ENCODE peak calls at places on chromosomes 6 and 20, in five cellular contexts. B is right cardiac atrium, D is A549, A is neural progenitor cell, K is right atrium auricular region. X is an unnamed sample. For H3K4me1, the result is how much of the 10 kb centered on the place peaks cover.

GRCh38 chr6:63140682-63141318 is 70.5 kb upstream of the FKBP1C start:
- DNase-seq in K (no peak), B (no peak), D (no peak), A (no peak), X (no peak)

GRCh38 chr20:50267041-50267865 is 76.6 kb downstream of the CEBPB start:
- DNase-seq in B (peak), A (peak), K (peak), D (peak), X (no peak)

GRCh38 chr20:53865905-53866786 is 204.2 kb downstream of the BCAS1 start:
- DNase-seq in B (peak), K (no peak), D (peak), A (peak), X (no peak)

GRCh38 chr6:116370717-116371383 is at the start of gene DSE:
- DNase-seq in A (peak), K (peak), D (peak), B (peak), X (peak)

GRCh38 chr20:3047486-3048419 is 1.9 kb downstream of the MRPS26 start:
- DNase-seq in D (no peak), B (peak), A (no peak), K (no peak), X (no peak)

GRCh38 chr6:152575621-152576150 is 61.5 kb downstream of the SYNE1 start:
- DNase-seq in B (no peak), K (no peak), D (no peak), A (no peak), X (no peak)

GRCh38 chr6:160069050-160069454 is 52.6 kb upstream of the SLC22A1 start:
- DNase-seq in A (no peak), B (no peak), K (no peak), D (no peak), X (no peak)

GRCh38 chr6:52590634-52590985 is 13.8 kb upstream of the TRAM2 start:
- DNase-seq in A (no peak), K (no peak), B (no peak), D (no peak), X (no peak)

GRCh38 chr6:139531148-139531547 is 156.7 kb upstream of the CITED2 start:
- DNase-seq in B (no peak), K (no peak), D (no peak), A (no peak), X (peak)

GRCh38 chr6:34592208-34592952 is 36.3 kb upstream of the SPDEF start:
- DNase-seq in K (no peak), B (no peak), D (no peak), A (no peak), X (no peak)

GRCh38 chr6:53347921-53348435 is 772 bp downstream of the ELOVL5 start:
- DNase-seq in B (peak), A (peak), K (peak), D (no peak), X (peak)

GRCh38 chr6:44897286-44897685 is 430.8 kb upstream of the RUNX2 start:
- DNase-seq in K (no peak), A (no peak), B (no peak), D (no peak), X (no peak)

GRCh38 chr20:60581606-60582005 is 623.4 kb downstream of the CDH26 start:
- DNase-seq in K (no peak), A (no peak), D (no peak), B (no peak), X (no peak)

GRCh38 chr6:44002591-44003344 is 124.5 kb downstream of the MRPL14 start:
- DNase-seq in A (peak), D (peak), K (no peak), B (peak), X (peak)

GRCh38 chr6:56406276-56407269 is 159.2 kb upstream of the COL21A1 start:
- DNase-seq in B (no peak), D (no peak), K (no peak), A (no peak), X (no peak)

GRCh38 chr20:21100590-21101452 is 5.3 kb downstream of the LINC00237 start:
- DNase-seq in K (no peak), D (no peak), A (peak), B (peak), X (no peak)

GRCh38 chr6:28107506-28107905 is 16.9 kb upstream of the ZSCAN16 start:
- DNase-seq in D (no peak), K (no peak), A (peak), B (no peak), X (no peak)

GRCh38 chr6:165726915-165727314 is 63.9 kb upstream of the PDE10A start:
- DNase-seq in D (no peak), A (peak), B (no peak), K (no peak), X (no peak)

GRCh38 chr20:55216525-55217242 is 741.3 kb downstream of the DOK5 start:
- DNase-seq in B (no peak), K (no peak), D (no peak), A (no peak), X (no peak)

GRCh38 chr20:12153616-12154015 is 235.9 kb downstream of the BTBD3 start:
- DNase-seq in D (no peak), K (no peak), B (no peak), A (no peak), X (no peak)

DNA sequence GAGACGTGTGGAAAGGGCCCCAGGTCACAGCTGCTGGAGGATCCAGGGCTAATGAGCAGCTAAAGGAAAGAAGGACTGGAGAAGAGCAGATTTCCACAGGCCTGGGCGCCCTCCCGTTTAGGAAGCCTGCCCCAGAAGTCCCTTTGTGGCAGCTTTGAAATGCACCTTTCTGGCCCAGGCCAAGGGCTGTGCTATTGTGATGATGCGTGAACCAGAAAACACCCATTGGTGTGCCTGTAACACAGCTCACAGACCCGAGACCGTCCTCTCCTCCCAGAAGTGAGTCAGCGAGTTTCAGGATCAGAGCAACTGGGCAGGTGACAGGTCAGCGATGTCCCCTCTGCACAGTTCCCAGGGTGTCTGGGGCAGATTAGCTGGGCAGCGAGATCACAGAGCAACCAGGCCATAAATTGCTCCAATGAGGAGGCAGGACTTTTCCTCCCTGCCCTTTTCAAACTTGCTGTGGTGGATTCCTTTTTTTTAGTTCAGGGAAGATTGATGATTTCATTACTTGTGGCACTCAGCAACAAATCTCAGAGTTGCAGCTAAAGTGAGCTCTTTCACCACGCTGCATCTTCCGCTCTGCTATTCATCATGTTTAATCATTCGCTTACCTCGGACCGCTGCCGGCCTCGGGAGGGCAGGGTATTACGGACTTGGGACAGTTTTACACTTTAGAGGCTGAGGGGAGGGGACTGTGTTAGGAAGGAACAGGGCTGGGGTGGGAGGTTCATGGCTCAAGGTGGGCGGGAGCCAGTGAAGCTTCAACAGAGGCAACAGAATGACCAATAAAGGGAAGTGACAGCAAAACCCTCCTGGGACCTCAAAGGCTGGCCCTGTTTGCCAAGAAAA is 72.1 kb upstream of the SULF2 start:
- DNase-seq in A (no peak), B (peak), D (no peak), K (peak), X (no peak)
- H3K4me1 ChIP-seq in A (under half), B (under half), D (under half), K (under half), X (under half)

GRCh38 chr6:33577106-33577535 is 3.0 kb downstream of the BAK1 start:
- DNase-seq in D (no peak), K (peak), B (peak), A (no peak), X (no peak)

GRCh38 chr6:33578164-33578563 is 1.9 kb downstream of the BAK1 start:
- DNase-seq in D (no peak), K (no peak), A (no peak), B (no peak), X (no peak)

GRCh38 chr6:33577718-33578117 is 2.4 kb downstream of the BAK1 start:
- DNase-seq in A (no peak), D (no peak), K (no peak), B (no peak), X (no peak)

GRCh38 chr6:33575211-33575610 is 4.9 kb downstream of the BAK1 start:
- DNase-seq in K (no peak), B (no peak), A (no peak), D (no peak), X (no peak)

DNA sequence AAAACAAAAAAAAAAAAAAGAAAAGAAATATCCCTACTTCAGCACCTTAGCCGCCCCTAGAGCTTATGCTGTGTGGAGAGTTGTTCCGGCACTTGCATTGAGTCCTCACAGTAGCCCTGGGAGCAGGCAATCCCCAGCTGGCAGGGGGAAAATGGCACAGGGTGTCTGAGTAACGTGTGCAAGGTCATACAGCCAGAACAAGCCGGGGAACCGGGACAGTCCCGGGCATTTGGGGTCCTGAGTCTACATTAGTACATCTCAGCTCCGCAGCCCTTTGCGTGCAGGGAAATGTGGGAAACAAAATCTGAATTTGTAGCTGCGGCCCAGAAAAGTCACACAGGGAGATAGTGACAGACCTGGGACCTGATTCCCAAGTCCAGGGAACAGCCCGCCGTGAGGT is 3.4 kb downstream of the BAK1 start:
- DNase-seq in A (no peak), K (no peak), B (no peak), D (no peak), X (no peak)
- H3K4me3 ChIP-seq in A (no peak), K (no peak), B (no peak), D (no peak), X (no peak)

GRCh38 chr20:327946-328563 is 2.7 kb downstream of the SOX12 start:
- DNase-seq in K (no peak), D (no peak), B (no peak), A (no peak), X (no peak)
- H3K27ac ChIP-seq in K (peak), D (peak), B (peak), A (no peak), X (peak)

DNA sequence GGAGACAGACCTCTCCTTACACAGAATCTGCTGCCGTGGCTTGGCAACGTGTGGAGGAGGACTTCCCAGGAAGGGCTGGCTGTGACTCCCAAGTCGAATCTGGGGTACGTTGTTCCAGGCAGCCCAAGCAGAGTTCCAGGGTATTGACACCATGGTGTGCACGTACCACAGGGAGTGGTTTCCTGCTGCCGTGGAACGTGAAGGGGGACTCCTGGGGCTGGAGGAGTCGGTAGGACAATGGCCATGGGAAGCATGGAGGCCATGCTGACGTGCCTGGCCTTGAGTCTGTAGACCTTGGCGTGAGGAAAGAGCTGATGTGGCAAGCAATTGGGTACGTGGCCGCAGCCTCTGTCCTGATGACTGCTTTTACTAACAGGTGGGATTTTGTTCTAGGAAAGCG is 119.3 kb downstream of the TULP4 start:
- DNase-seq in K (no peak), D (no peak), A (no peak), B (no peak), X (no peak)
- H3K4me1 ChIP-seq in K (under half), D (under half), A (under half), B (under half), X (under half)

DNA sequence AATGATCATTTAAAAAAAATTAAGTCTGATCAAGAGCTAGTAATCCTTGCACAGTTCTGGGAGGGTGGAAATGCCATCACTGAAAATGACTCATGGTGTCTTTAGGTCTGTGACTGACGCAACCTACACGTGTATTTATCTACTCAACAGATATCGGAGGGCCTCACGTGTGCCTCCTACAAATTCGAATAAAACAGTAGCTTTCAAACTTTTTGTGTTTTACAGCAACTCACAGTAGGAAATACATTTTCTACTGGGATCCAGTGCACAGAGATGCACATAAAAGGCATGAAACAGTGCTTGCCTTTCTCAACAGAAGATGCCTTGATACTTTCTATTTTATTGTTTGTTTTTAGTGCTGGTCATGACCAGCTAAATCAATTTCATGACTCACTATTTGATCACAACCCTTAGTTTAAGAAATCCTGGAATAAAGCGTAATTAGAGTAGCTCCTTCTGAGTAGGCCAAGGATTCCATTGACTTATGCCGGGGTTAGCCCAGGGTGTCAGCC is 210.0 kb upstream of the SNX9 start:
- DNase-seq in A (no peak), K (no peak), B (no peak), D (peak), X (no peak)
- H3K4me3 ChIP-seq in A (no peak), K (no peak), B (no peak), D (no peak), X (no peak)

GRCh38 chr20:63520594-63520938 is at the start of gene PPDPF:
- DNase-seq in A (no peak), D (peak), K (peak), B (peak), X (peak)

GRCh38 chr20:63519765-63520593 is 586 bp upstream of the PPDPF start:
- DNase-seq in B (peak), D (peak), K (no peak), A (peak), X (peak)

GRCh38 chr20:63522091-63522868 is 1.7 kb downstream of the PPDPF start:
- DNase-seq in K (no peak), D (no peak), B (peak), A (no peak), X (no peak)

GRCh38 chr20:63521602-63522001 is 1.0 kb downstream of the PPDPF start:
- DNase-seq in B (peak), A (peak), D (no peak), K (no peak), X (peak)

GRCh38 chr20:63520939-63521601 is 505 bp downstream of the PPDPF start:
- DNase-seq in K (peak), B (peak), D (peak), A (peak), X (peak)
- H3K27ac ChIP-seq in K (peak), B (peak), D (peak), A (peak), X (peak)

DNA sequence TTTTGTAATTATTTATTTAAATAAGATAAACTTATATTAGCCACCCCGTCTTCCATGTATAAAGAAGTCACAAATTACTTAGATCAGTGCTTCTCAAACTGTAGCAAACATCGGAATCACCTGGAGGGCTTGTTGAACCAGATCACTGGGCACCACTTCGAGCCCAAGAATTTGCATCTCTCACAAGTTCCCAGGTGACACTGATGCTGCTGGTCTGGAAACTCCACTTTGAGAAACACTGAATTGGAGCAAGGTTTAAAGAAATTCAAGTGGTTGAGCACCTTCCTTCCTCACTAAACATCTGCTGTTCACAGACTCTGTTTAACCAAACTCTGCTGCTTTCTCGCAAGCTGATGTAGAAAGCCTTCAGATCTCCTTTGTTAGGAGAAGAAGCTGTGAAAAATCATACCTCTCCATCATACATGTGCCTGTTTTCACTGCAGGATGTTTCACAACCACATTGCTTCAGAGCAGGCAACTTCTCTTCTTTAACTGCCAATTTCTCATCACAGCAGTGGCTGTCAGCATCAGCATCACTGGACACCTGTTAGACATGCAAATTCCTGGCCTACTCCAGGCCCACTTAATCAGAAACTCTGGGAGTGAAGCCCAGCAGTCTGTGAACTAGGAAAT is 87.5 kb upstream of the TOP1 start:
- DNase-seq in B (no peak), D (no peak), K (no peak), A (no peak), X (no peak)
- H3K4me1 ChIP-seq in B (under half), D (under half), K (under half), A (under half), X (under half)

DNA sequence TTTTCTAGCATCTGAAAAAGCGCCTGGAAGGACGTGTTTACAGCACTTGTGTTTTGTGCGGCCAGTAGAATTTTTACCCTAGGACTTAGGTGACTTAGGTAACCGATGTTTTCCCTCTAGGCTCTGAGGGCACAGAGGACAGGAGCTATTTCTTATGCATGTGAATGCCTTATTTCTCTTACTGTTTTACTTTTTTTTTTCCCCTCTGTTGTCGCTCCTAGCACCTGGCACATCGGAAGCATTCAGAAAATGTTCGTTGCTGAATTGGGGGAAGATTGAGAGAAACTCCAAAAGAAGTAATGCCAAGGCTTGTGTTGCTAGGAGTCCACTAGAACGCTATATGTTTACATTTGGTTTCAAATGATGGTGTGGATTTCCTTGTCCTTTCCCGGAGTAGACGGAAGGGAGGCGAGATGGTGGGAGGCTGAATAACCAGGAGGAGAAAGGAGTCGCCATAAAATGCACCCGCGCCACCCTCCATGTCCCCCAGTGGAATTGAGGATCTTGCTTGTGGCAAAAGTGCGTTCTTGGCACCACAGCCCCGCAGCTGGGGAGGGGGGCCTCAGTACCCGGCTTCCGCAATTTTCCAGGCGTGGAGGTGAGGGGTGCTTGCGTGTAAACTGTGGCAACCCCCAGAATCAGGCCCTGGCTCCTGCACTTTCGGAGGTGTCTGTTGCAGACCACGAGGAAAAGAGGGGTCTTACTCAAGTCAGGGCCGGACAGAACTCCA is 6.8 kb downstream of the OLIG3 start:
- DNase-seq in D (no peak), A (peak), B (no peak), K (no peak), X (no peak)
- H3K4me3 ChIP-seq in D (no peak), A (peak), B (no peak), K (no peak), X (no peak)

X was measured in CD8-positive, alpha-beta memory T cell.